ENCODE peak calls at places on chromosomes 2 and 18, in ten cellular contexts. V, C, A, J, Y, I, L, O, U and X are unnamed samples.

GRCh38 chr18:29737620-29738019 is 1304.9 kb downstream of the DSC3 start:
- ATAC-seq in C (no peak), I (peak; percentile 22), O (no peak), U (no peak), Y (no peak), J (no peak), L (no peak), V (no peak), A (no peak), X (no peak)

GRCh38 chr18:3994061-3994687 is 460.9 kb downstream of the DLGAP1 start:
- ATAC-seq in Y (no peak), J (no peak), L (no peak), V (no peak), U (no peak), C (no peak), O (peak; percentile 34), A (no peak), I (no peak), X (no peak)

GRCh38 chr2:100796499-100797100 is 23.3 kb upstream of the NPAS2 start:
- ATAC-seq in O (no peak), V (no peak), U (peak; percentile 83), A (no peak), J (no peak), I (no peak), L (no peak), Y (no peak), C (no peak), X (no peak)

GRCh38 chr2:200689115-200689514 is 103.3 kb downstream of the AOX1 start:
- ATAC-seq in O (no peak), C (no peak), L (no peak), I (peak; percentile 78), J (no peak), U (no peak), Y (no peak), A (no peak), V (no peak), X (no peak)

GRCh38 chr2:48319863-48320262 is 210.1 kb upstream of the STON1 start:
- ATAC-seq in V (no peak), O (no peak), A (no peak), U (no peak), J (no peak), C (no peak), Y (no peak), I (no peak), L (no peak), X (no peak)

GRCh38 chr2:168155036-168155435 is 92.4 kb downstream of the STK39 start:
- ATAC-seq in V (no peak), Y (no peak), U (peak; percentile 41), C (no peak), A (no peak), L (no peak), I (no peak), O (peak; percentile 58), J (no peak), X (no peak)

GRCh38 chr2:25088817-25089485 is 47.1 kb downstream of the EFR3B start:
- ATAC-seq in J (no peak), Y (no peak), O (peak; percentile 26), V (no peak), A (no peak), I (peak; percentile 35), L (no peak), U (peak; percentile 24), C (no peak), X (no peak)

GRCh38 chr18:10153924-10154635 is 240.3 kb downstream of the VAPA start:
- ATAC-seq in C (no peak), Y (no peak), I (no peak), V (no peak), J (no peak), U (peak; percentile 30), O (peak; percentile 73), A (no peak), L (no peak), X (no peak)

GRCh38 chr2:147862859-147863516 is 18.2 kb downstream of the ACVR2A start:
- ATAC-seq in U (no peak), I (no peak), Y (no peak), O (no peak), V (peak; percentile 55), L (no peak), J (no peak), C (peak; percentile 73), A (no peak), X (no peak)

GRCh38 chr2:19021100-19021476 is 337.3 kb downstream of the OSR1 start:
- ATAC-seq in V (no peak), J (peak; percentile 65), L (no peak), U (peak; percentile 71), Y (no peak), C (no peak), A (no peak), I (peak; percentile 70), O (peak; percentile 54), X (no peak)

GRCh38 chr18:69949538-69949936 is 1.9 kb upstream of the CD226 start:
- ATAC-seq in C (no peak), A (no peak), I (no peak), O (no peak), V (no peak), J (no peak), Y (no peak), L (no peak), U (no peak), X (no peak)

GRCh38 chr2:196718796-196719564 is 79.5 kb downstream of the CCDC150 start:
- ATAC-seq in L (no peak), V (no peak), Y (no peak), O (peak; percentile 69), A (no peak), U (peak; percentile 97), I (peak; percentile 55), C (no peak), J (no peak), X (no peak)

GRCh38 chr18:59353079-59353680 is 5.9 kb downstream of the LMAN1 start:
- ATAC-seq in L (no peak), O (no peak), I (no peak), J (peak; percentile 75), C (no peak), Y (no peak), V (no peak), U (no peak), A (no peak), X (no peak)

GRCh38 chr2:974054-974453 is 23.4 kb downstream of the SNTG2 start:
- ATAC-seq in L (peak; percentile 93), I (no peak), C (peak; percentile 98), A (peak; percentile 85), J (no peak), V (peak; percentile 74), Y (peak; percentile 94), O (no peak), U (no peak), X (no peak)

GRCh38 chr2:97992836-97993825 is 2.6 kb downstream of the TMEM131 start:
- ATAC-seq in A (no peak), V (no peak), O (no peak), Y (no peak), U (no peak), C (no peak), J (peak; percentile 21), I (no peak), L (no peak), X (no peak)

GRCh38 chr2:43047187-43047780 is 179.1 kb downstream of the ZFP36L2 start:
- ATAC-seq in I (no peak), U (peak; percentile 33), Y (no peak), A (peak; percentile 32), V (no peak), O (no peak), C (no peak), J (no peak), L (no peak), X (no peak)

GRCh38 chr2:20998972-20999905 is 44.6 kb downstream of the APOB start:
- ATAC-seq in I (no peak), C (no peak), U (no peak), J (no peak), A (no peak), Y (no peak), V (no peak), O (no peak), L (no peak), X (no peak)

GRCh38 chr2:11498543-11499034 is 32.6 kb upstream of the E2F6 start:
- ATAC-seq in A (no peak), O (peak; percentile 93), C (no peak), V (no peak), I (peak; percentile 42), L (no peak), J (peak; percentile 35), Y (peak; percentile 30), U (peak; percentile 87), X (peak; percentile 18)

GRCh38 chr2:119759451-119760236 is at the start of gene PTPN4:
- ATAC-seq in V (peak; percentile 90), C (peak; percentile 89), O (peak; percentile 98), U (peak; percentile 98), J (peak; percentile 93), Y (peak; percentile 94), L (peak; percentile 90), A (peak; percentile 90), I (peak; percentile 99), X (peak; percentile 99)

GRCh38 chr18:361941-362913 is 94.4 kb upstream of the THOC1 start:
- ATAC-seq in L (no peak), U (peak; percentile 81), A (no peak), C (no peak), V (no peak), I (peak; percentile 67), O (peak; percentile 47), J (no peak), Y (no peak), X (no peak)

GRCh38 chr2:174835797-174836255 is 71.6 kb upstream of the CHRNA1 start:
- ATAC-seq in A (peak; percentile 94), U (no peak), V (no peak), O (no peak), C (no peak), J (peak; percentile 80), I (no peak), Y (peak; percentile 90), L (no peak), X (no peak)

GRCh38 chr18:986071-986470 is 81.4 kb downstream of the ADCYAP1 start:
- ATAC-seq in I (peak; percentile 47), U (no peak), C (no peak), V (no peak), Y (no peak), L (no peak), J (no peak), O (no peak), A (no peak), X (no peak)

GRCh38 chr2:151490276-151490675 is 80.6 kb downstream of the RIF1 start:
- ATAC-seq in J (no peak), I (no peak), U (no peak), L (no peak), O (no peak), A (no peak), Y (no peak), C (no peak), V (no peak), X (no peak)

GRCh38 chr18:56541790-56542189 is 96.6 kb downstream of the TXNL1 start:
- ATAC-seq in J (no peak), Y (no peak), V (no peak), A (no peak), O (no peak), L (no peak), U (no peak), I (no peak), C (no peak), X (no peak)

GRCh38 chr2:174606336-174606735 is 8.7 kb upstream of the WIPF1 start:
- ATAC-seq in V (no peak), I (peak; percentile 46), U (peak; percentile 57), O (no peak), J (peak; percentile 94), C (peak; percentile 72), Y (peak; percentile 55), A (peak; percentile 68), L (peak; percentile 42), X (peak; percentile 48)

GRCh38 chr2:104793971-104794370 is 59.9 kb upstream of the POU3F3 start:
- ATAC-seq in C (no peak), I (peak; percentile 63), O (no peak), A (no peak), V (no peak), L (no peak), U (no peak), J (no peak), Y (no peak), X (no peak)

GRCh38 chr2:196187898-196188458 is 16.6 kb upstream of the STK17B start:
- ATAC-seq in J (no peak), L (no peak), V (no peak), U (no peak), I (no peak), Y (no peak), O (no peak), A (no peak), C (no peak), X (no peak)